ENCODE peak calls at places on chromosome 11, in five cellular contexts. Q, D, S, W and E are unnamed samples.

GRCh38 chr11:80441821-80442220 is 1001.0 kb upstream of the TENM4 start:
- DNase-seq in Q (no peak), D (no peak), S (peak), W (no peak), E (peak)

GRCh38 chr11:62241095-62241494 is 944 bp upstream of the SCGB1D2 start:
- DNase-seq in Q (no peak), D (no peak), S (no peak), W (no peak), E (no peak)

GRCh38 chr11:70535191-70535971 is 137.1 kb downstream of the CTTN start:
- DNase-seq in Q (no peak), D (no peak), S (no peak), W (no peak), E (no peak)

GRCh38 chr11:91700854-91701253 is 523.8 kb upstream of the FAT3 start:
- DNase-seq in Q (no peak), D (no peak), S (no peak), W (no peak), E (no peak)

GRCh38 chr11:120125005-120125404 is 12.9 kb downstream of the TRIM29 start:
- DNase-seq in Q (no peak), D (peak), S (peak), W (no peak), E (peak)

GRCh38 chr11:34263462-34264186 is 94.2 kb downstream of the ABTB2 start:
- DNase-seq in Q (no peak), D (peak), S (peak), W (no peak), E (peak)

GRCh38 chr11:2265854-2266585 is 4.4 kb downstream of the ASCL2 start:
- DNase-seq in Q (no peak), D (no peak), S (no peak), W (no peak), E (no peak)

GRCh38 chr11:19728436-19728835 is 15.8 kb downstream of the NAV2 start:
- DNase-seq in Q (no peak), D (peak), S (no peak), W (no peak), E (peak)

GRCh38 chr11:68505596-68505995 is 45.0 kb downstream of the PPP6R3 start:
- DNase-seq in Q (no peak), D (peak), S (no peak), W (no peak), E (no peak)

GRCh38 chr11:126419801-126420729 is 64.6 kb downstream of the ST3GAL4 start:
- DNase-seq in Q (peak), D (no peak), S (no peak), W (no peak), E (peak)

GRCh38 chr11:43399983-43400630 is 41.4 kb downstream of the TTC17 start:
- DNase-seq in Q (no peak), D (peak), S (no peak), W (no peak), E (peak)

GRCh38 chr11:10038916-10039315 is 255.1 kb downstream of the SBF2 start:
- DNase-seq in Q (no peak), D (peak), S (no peak), W (no peak), E (peak)

GRCh38 chr11:74278721-74279148 is 32.7 kb downstream of the P4HA3 start:
- DNase-seq in Q (no peak), D (peak), S (peak), W (no peak), E (peak)

GRCh38 chr11:35021589-35021988 is 105.2 kb downstream of the PDHX start:
- DNase-seq in Q (no peak), D (no peak), S (no peak), W (no peak), E (no peak)

GRCh38 chr11:134439181-134439580 is 27.1 kb upstream of the B3GAT1 start:
- DNase-seq in Q (no peak), D (no peak), S (no peak), W (no peak), E (no peak)

DNA sequence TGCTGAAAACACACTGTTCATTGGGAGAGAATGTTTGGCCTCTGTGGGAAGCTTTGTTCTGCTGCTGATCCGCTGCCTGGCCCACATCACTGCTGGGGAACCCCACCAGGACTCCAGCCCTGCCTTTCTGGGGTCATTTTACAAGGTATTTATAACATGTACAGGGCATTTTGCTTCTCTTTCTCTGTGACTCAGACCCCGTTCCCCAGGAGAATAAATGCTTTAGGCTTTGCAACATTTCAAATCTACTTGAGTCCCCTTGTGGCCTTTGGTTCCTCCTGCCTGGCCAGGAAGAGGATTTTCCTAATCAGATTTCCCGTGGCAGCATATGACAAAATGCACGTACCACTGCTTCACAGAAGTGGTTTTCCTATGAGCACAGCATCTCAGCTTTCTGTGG is 43.0 kb downstream of the BTG4 start:
- DNase-seq in Q (no peak), D (peak), S (no peak), W (no peak), E (no peak)
- H2AFZ ChIP-seq in Q (no peak), D (no peak), S (no peak), W (no peak), E (no peak)

DNA sequence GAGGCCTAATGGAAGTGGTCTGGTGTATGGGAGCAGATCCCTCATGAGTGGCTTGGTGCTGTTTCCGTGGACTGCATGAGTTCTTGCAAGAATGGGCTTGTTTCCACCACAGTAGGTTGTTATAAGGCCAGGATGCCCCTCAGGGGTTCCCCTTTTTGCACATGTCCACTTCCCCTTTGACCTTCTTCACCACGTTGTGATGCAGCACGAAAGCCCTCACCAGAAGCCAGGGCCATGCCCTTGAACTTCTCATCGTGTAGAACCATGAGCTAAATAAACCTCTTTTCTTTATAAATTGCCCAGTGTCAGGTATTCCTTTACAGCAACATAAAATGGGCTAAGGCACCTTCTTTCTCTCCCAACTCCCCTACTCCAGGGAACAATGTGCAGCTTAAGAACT is 2.8 kb upstream of the NARS2 start:
- DNase-seq in Q (no peak), D (no peak), S (no peak), W (no peak), E (no peak)
- H2AFZ ChIP-seq in Q (no peak), D (no peak), S (no peak), W (no peak), E (no peak)

GRCh38 chr11:115652501-115652900 is 148.3 kb upstream of the CADM1 start:
- DNase-seq in Q (no peak), D (no peak), S (no peak), W (no peak), E (no peak)
- H2AFZ ChIP-seq in Q (no peak), D (no peak), S (peak), W (no peak), E (no peak)

GRCh38 chr11:123211134-123211879 is 16.3 kb upstream of the CLMP start:
- DNase-seq in Q (no peak), D (no peak), S (no peak), W (no peak), E (no peak)

GRCh38 chr11:123214396-123214795 is 19.3 kb upstream of the CLMP start:
- DNase-seq in Q (no peak), D (no peak), S (no peak), W (no peak), E (no peak)

GRCh38 chr11:123211981-123212380 is 16.9 kb upstream of the CLMP start:
- DNase-seq in Q (no peak), D (peak), S (no peak), W (no peak), E (no peak)

GRCh38 chr11:123213307-123213708 is 18.3 kb upstream of the CLMP start:
- DNase-seq in Q (no peak), D (peak), S (no peak), W (no peak), E (no peak)

GRCh38 chr11:123212406-123212805 is 17.4 kb upstream of the CLMP start:
- DNase-seq in Q (no peak), D (peak), S (no peak), W (no peak), E (no peak)
- H2AFZ ChIP-seq in Q (no peak), D (peak), S (peak), W (no peak), E (no peak)

GRCh38 chr11:113105584-113105983 is 144.4 kb downstream of the NCAM1 start:
- DNase-seq in Q (no peak), D (no peak), S (peak), W (no peak), E (peak)
- H2AFZ ChIP-seq in Q (no peak), D (no peak), S (no peak), W (no peak), E (no peak)

GRCh38 chr11:18329196-18329870 is 7.0 kb downstream of the GTF2H1 start:
- DNase-seq in Q (no peak), D (no peak), S (peak), W (no peak), E (peak)
- H2AFZ ChIP-seq in Q (no peak), D (no peak), S (peak), W (no peak), E (no peak)

GRCh38 chr11:118145285-118146227 is 7.1 kb downstream of the SCN4B start:
- DNase-seq in Q (peak), D (peak), S (peak), W (peak), E (peak)
- H2AFZ ChIP-seq in Q (peak), D (peak), S (peak), W (peak), E (peak)